ENCODE peak calls at places on chromosomes 4 and X, in seven cellular contexts. H, B, K, Y, U, O and X are unnamed samples.

GRCh38 chr4:55397024-55397520 is 1.3 kb downstream of the TMEM165 start:
- DNase-seq in B (no peak), H (peak), U (no peak), O (no peak), K (no peak), Y (no peak), X (no peak)

GRCh38 chrX:55640854-55641253 is 17.7 kb downstream of the FOXR2 start:
- DNase-seq in K (no peak), H (no peak), U (no peak), B (no peak), O (no peak), Y (no peak), X (no peak)

GRCh38 chr4:25914670-25915358 is 794 bp downstream of the SMIM20 start:
- DNase-seq in B (no peak), K (no peak), H (no peak), O (no peak), Y (no peak), U (no peak), X (no peak)

GRCh38 chrX:78747471-78747870 is at the start of gene LPAR4:
- DNase-seq in O (no peak), K (peak), U (no peak), Y (no peak), B (peak), H (peak), X (no peak)

GRCh38 chrX:10582215-10582733 is 38.1 kb downstream of the MID1 start:
- DNase-seq in B (no peak), O (no peak), K (no peak), Y (no peak), U (no peak), H (peak), X (no peak)

GRCh38 chr4:186627226-186627865 is 72.0 kb upstream of the MTNR1A start:
- DNase-seq in Y (no peak), H (peak), O (no peak), K (no peak), U (no peak), B (no peak), X (no peak)

GRCh38 chrX:108396188-108396885 is 41.9 kb downstream of the COL4A6 start:
- DNase-seq in H (no peak), B (no peak), Y (no peak), U (no peak), K (no peak), O (no peak), X (no peak)

GRCh38 chr4:140176735-140177134 is 22.8 kb upstream of the MAML3 start:
- DNase-seq in U (no peak), H (no peak), O (no peak), Y (no peak), B (no peak), K (no peak), X (no peak)

GRCh38 chr4:89024051-89024675 is 32.8 kb downstream of the FAM13A start:
- DNase-seq in H (peak), Y (no peak), K (peak), U (no peak), B (peak), O (no peak), X (peak)

GRCh38 chr4:81257021-81257420 is 42.0 kb upstream of the PRKG2 start:
- DNase-seq in K (no peak), O (no peak), B (no peak), H (peak), Y (no peak), U (no peak), X (no peak)

GRCh38 chrX:18702362-18703195 is 4.9 kb upstream of the PPEF1 start:
- DNase-seq in O (no peak), U (no peak), H (peak), Y (no peak), K (no peak), B (no peak), X (no peak)

GRCh38 chrX:143853488-143853887 is 30.4 kb upstream of the UBE2NL start:
- DNase-seq in H (peak), K (no peak), Y (no peak), O (no peak), B (no peak), U (no peak), X (no peak)

GRCh38 chrX:120377179-120377578 is 15.3 kb downstream of the ATP1B4 start:
- DNase-seq in U (no peak), O (no peak), B (no peak), Y (no peak), H (no peak), K (no peak), X (no peak)

GRCh38 chrX:9626379-9626778 is 139.3 kb downstream of the GPR143 start:
- DNase-seq in H (no peak), O (no peak), U (no peak), B (peak), Y (no peak), K (no peak), X (no peak)

GRCh38 chr4:123090886-123091285 is 168.5 kb upstream of the NUDT6 start:
- DNase-seq in K (no peak), Y (no peak), H (no peak), B (no peak), U (no peak), O (no peak), X (no peak)

GRCh38 chr4:37138019-37138653 is 106.4 kb upstream of the NWD2 start:
- DNase-seq in H (no peak), Y (no peak), B (no peak), U (no peak), O (no peak), K (no peak), X (no peak)

GRCh38 chr4:58166496-58166895 is 1056.3 kb upstream of the IGFBP7 start:
- DNase-seq in U (no peak), H (no peak), Y (peak), O (no peak), B (no peak), K (no peak), X (no peak)

GRCh38 chrX:154458116-154458953 is at the start of gene PLXNA3:
- DNase-seq in K (peak), B (no peak), H (peak), Y (peak), U (peak), O (no peak), X (no peak)

GRCh38 chr4:55791666-55792065 is 27.9 kb upstream of the EXOC1L start:
- DNase-seq in O (no peak), K (no peak), Y (no peak), B (peak), H (peak), U (no peak), X (no peak)

GRCh38 chrX:88425739-88426138 is 321.3 kb upstream of the CPXCR1 start:
- DNase-seq in Y (no peak), U (no peak), K (no peak), H (no peak), O (no peak), B (no peak), X (no peak)

GRCh38 chrX:110964761-110965160 is 131.2 kb upstream of the PAK3 start:
- DNase-seq in O (no peak), Y (no peak), U (no peak), B (no peak), K (peak), H (no peak), X (no peak)

GRCh38 chr4:109296545-109296944 is 5.9 kb downstream of the COL25A1 start:
- DNase-seq in B (no peak), O (no peak), K (no peak), Y (no peak), U (no peak), H (no peak), X (no peak)

GRCh38 chr4:109301691-109302365 is 630 bp downstream of the COL25A1 start:
- DNase-seq in Y (no peak), H (no peak), O (no peak), U (no peak), B (no peak), K (peak), X (no peak)

GRCh38 chr4:109294468-109295020 is 7.9 kb downstream of the COL25A1 start:
- DNase-seq in H (no peak), O (no peak), B (no peak), K (no peak), U (no peak), Y (no peak), X (no peak)

GRCh38 chr4:109295081-109295480 is 7.4 kb downstream of the COL25A1 start:
- DNase-seq in B (no peak), Y (no peak), K (no peak), U (no peak), O (no peak), H (no peak), X (no peak)

DNA sequence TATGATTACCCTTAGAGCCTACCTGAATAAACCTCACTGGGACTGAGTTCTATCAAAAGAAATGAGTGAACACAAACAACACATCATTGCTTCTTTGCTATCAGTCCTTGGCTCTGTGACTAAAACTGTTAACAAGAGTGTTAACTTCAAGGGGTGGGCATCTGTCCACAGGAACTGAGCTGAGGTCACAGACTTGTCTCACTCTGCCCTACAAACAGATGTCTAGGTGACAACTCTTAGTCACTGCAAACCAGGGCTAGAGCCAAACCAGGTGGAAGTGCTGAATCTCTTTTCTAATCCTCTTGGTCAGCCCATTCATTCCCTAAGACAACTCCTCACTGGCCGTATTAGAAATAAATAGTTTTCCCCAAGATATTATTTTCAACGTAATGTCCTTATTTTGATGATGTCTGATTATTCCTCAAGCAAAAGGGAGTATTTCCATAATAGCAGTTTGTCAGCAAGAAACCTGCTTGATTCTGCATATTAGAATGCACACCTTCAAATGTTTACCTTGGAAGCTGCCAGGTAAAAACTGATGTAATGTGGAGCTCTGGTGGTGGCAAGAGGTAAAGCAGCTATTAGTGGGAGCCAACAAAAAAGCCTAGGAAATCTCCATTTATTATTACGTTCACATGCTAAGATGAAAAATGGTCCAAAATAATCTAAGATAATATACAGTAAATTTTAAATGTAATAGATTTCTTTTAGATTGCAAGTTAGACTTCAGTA is 4.0 kb downstream of the COL25A1 start:
- DNase-seq in O (no peak), U (no peak), Y (no peak), H (peak), B (no peak), K (no peak), X (no peak)
- TF ChIP-seq CTCF in O (no peak), U (peak), Y (peak), H (peak), B (peak), K (peak), X (no peak)

DNA sequence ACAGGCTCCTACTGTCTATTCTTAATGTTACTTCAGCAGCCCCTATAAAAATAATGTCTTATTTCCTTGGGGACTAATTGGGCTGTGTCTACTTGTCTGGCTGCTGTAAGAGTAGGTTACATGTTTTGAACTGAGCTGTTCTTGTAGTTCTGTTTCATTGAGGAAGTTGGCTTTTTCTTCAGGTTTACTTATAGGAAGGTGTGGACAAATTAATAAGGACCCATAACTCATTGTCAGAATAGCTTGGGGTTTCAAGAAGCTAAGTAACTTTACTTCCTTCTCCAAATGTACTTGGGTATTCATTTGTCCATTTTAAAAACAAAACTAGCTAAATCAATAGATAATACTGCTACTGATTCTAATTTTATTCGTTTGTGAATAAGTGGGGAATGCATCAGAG is 487.2 kb downstream of the FAT4 start:
- DNase-seq in B (no peak), O (no peak), H (no peak), U (no peak), Y (no peak), K (no peak), X (no peak)
- TF ChIP-seq CTCF in B (no peak), O (no peak), H (no peak), U (no peak), Y (no peak), K (no peak), X (no peak)

GRCh38 chrX:134908235-134908834 is 82.5 kb upstream of the SMIM10 start:
- DNase-seq in H (peak), Y (no peak), O (no peak), B (no peak), U (no peak), K (no peak), X (no peak)
- TF ChIP-seq CTCF in H (peak), Y (no peak), O (no peak), B (no peak), U (no peak), K (peak), X (no peak)

GRCh38 chr4:158652920-158653319 is 18.8 kb downstream of the C4orf46 start:
- DNase-seq in O (no peak), K (no peak), H (no peak), Y (no peak), U (no peak), B (no peak), X (no peak)

GRCh38 chr4:158657291-158657690 is 14.4 kb downstream of the C4orf46 start:
- DNase-seq in H (no peak), Y (no peak), B (no peak), U (no peak), O (no peak), K (no peak), X (no peak)

GRCh38 chr4:158656439-158656838 is 15.2 kb downstream of the C4orf46 start:
- DNase-seq in O (no peak), U (no peak), K (peak), B (no peak), Y (no peak), H (no peak), X (no peak)
- TF ChIP-seq CTCF in O (no peak), U (no peak), K (no peak), B (no peak), Y (no peak), H (no peak), X (no peak)

DNA sequence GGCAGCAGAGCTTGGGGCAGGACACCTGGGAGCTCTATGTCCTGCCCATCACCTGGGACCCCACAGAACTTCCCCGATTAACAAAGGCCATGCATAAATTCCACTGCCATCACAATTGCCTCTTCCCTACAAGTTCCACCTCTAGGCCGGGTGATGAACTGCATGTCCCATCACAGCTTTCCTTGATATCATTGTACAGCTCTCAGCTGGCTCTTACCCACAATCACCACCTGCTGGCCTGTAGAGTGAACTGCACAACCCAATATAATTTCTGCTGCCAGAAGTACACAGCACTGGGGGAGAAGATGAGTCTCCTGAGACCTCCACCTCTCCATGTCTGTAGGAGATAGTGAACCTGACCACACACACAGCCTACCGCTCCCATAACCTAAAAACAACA is 285.0 kb upstream of the AADAT start:
- DNase-seq in O (no peak), B (no peak), Y (no peak), U (no peak), H (no peak), K (no peak), X (no peak)
- TF ChIP-seq CTCF in O (no peak), B (peak), Y (peak), U (peak), H (peak), K (peak), X (no peak)

DNA sequence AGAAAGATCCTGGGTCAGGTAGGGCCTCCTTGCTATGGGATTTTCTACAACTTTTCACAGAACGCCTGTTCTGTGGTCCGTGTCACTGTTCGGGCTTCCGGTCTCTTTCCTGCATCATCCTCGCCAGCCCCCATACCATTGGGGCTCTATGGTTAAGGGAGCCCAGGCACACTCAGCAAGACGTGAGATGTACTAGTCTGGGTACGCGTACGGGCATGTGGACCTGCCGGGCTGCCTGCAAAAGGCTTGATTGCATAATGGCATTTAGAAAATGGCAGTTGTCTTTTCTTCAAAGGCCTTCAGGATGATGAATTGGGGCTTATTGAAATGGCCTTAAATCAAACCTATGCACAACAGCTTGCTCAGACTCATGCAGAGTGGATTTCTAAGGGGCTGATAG is 86.7 kb downstream of the CNGA2 start:
- DNase-seq in O (no peak), B (no peak), U (no peak), H (no peak), K (no peak), Y (no peak), X (no peak)
- TF ChIP-seq CTCF in O (no peak), B (no peak), U (no peak), H (no peak), K (no peak), Y (no peak), X (no peak)